ENCODE peak calls at places on chromosomes 11 and 22, in five cellular contexts. W, U, V, R and I are unnamed samples.

GRCh38 chr11:28146123-28146751 is 38.0 kb downstream of the METTL15 start:
- DNase-seq in W (peak), U (no peak), V (no peak), R (peak), I (no peak)

GRCh38 chr11:118099838-118100570 is 13.2 kb upstream of the SMIM35 start:
- DNase-seq in W (no peak), U (peak), V (no peak), R (no peak), I (no peak)

GRCh38 chr22:50505776-50506610 is 1.5 kb downstream of the LMF2 start:
- DNase-seq in W (no peak), U (peak), V (no peak), R (no peak), I (no peak)

GRCh38 chr11:63574856-63575602 is 11.8 kb upstream of the PLAAT2 start:
- DNase-seq in W (no peak), U (peak), V (no peak), R (peak), I (no peak)

GRCh38 chr22:35736166-35736565 is 18.5 kb downstream of the APOL5 start:
- DNase-seq in W (no peak), U (no peak), V (no peak), R (no peak), I (no peak)

GRCh38 chr22:27990879-27991278 is 71.8 kb upstream of the PITPNB start:
- DNase-seq in W (no peak), U (peak), V (no peak), R (no peak), I (no peak)

GRCh38 chr22:23682827-23683355 is 7.9 kb upstream of the RGL4 start:
- DNase-seq in W (no peak), U (no peak), V (no peak), R (no peak), I (no peak)

GRCh38 chr11:13080861-13081260 is 71.7 kb downstream of the RASSF10 start:
- DNase-seq in W (no peak), U (no peak), V (no peak), R (no peak), I (no peak)

GRCh38 chr11:65776196-65776595 is 4.6 kb downstream of the AP5B1 start:
- DNase-seq in W (no peak), U (no peak), V (no peak), R (no peak), I (no peak)

GRCh38 chr11:41175304-41175972 is 284.0 kb downstream of the LRRC4C start:
- DNase-seq in W (no peak), U (no peak), V (no peak), R (peak), I (no peak)

GRCh38 chr11:131897247-131897646 is 526.8 kb downstream of the NTM start:
- DNase-seq in W (peak), U (no peak), V (no peak), R (peak), I (no peak)

GRCh38 chr11:94400839-94401772 is at the start of gene GPR83:
- DNase-seq in W (no peak), U (peak), V (no peak), R (no peak), I (no peak)

GRCh38 chr22:39598017-39598965 is 27.7 kb downstream of the CACNA1I start:
- DNase-seq in W (no peak), U (no peak), V (peak), R (peak), I (no peak)

GRCh38 chr11:10892250-10892649 is 34.4 kb upstream of the ZBED5 start:
- DNase-seq in W (no peak), U (no peak), V (no peak), R (no peak), I (no peak)

GRCh38 chr22:46857142-46857825 is 94.8 kb downstream of the TBC1D22A start:
- DNase-seq in W (no peak), U (no peak), V (no peak), R (no peak), I (no peak)

GRCh38 chr22:23142546-23143105 is 836 bp upstream of the RSPH14 start:
- DNase-seq in W (no peak), U (no peak), V (no peak), R (no peak), I (no peak)

GRCh38 chr11:44032304-44033085 is 15.3 kb upstream of the ACCSL start:
- DNase-seq in W (no peak), U (peak), V (no peak), R (peak), I (peak)

GRCh38 chr11:2808850-2809847 is 76.4 kb downstream of the CDKN1C start:
- DNase-seq in W (no peak), U (peak), V (no peak), R (no peak), I (no peak)

GRCh38 chr11:67700548-67701262 is 26.3 kb upstream of the ALDH3B2 start:
- DNase-seq in W (no peak), U (no peak), V (peak), R (peak), I (no peak)

GRCh38 chr22:45548991-45549736 is 46.5 kb downstream of the FBLN1 start:
- DNase-seq in W (no peak), U (peak), V (no peak), R (peak), I (no peak)